ENCODE peak calls at places on chromosome 9, in six cellular contexts. One of them, this sample, is unnamed.

GRCh38 chr9:108484468-108484867 is 371.3 kb downstream of the ACTL7B start:
- DNase-seq in activated CD4-positive, alpha-beta T cell treated with anti-CD3 and anti-CD28 coated beads, Interleukin-2, amount 10 ng/mL, durations not matched to agents 24 days and 14 days: no peak
- DNase-seq in HFF-Myc: no peak
- DNase-seq in dermis microvascular lymphatic vessel endothelial cell: no peak
- DNase-seq in hippocampal formation: no peak
- DNase-seq in brain microvascular endothelial cell: no peak
- DNase-seq in this sample: no peak

GRCh38 chr9:95516221-95516735 is 493 bp downstream of the PTCH1 start:
- DNase-seq in activated CD4-positive, alpha-beta T cell treated with anti-CD3 and anti-CD28 coated beads, Interleukin-2, amount 10 ng/mL, durations not matched to agents 24 days and 14 days: no peak
- DNase-seq in HFF-Myc: no peak
- DNase-seq in dermis microvascular lymphatic vessel endothelial cell: no peak
- DNase-seq in hippocampal formation: no peak
- DNase-seq in brain microvascular endothelial cell: no peak
- DNase-seq in this sample: no peak

GRCh38 chr9:306907-307306 is 92.2 kb downstream of the DOCK8 start:
- DNase-seq in activated CD4-positive, alpha-beta T cell treated with anti-CD3 and anti-CD28 coated beads, Interleukin-2, amount 10 ng/mL, durations not matched to agents 24 days and 14 days: peak; percentile 85
- DNase-seq in HFF-Myc: no peak
- DNase-seq in dermis microvascular lymphatic vessel endothelial cell: no peak
- DNase-seq in hippocampal formation: no peak
- DNase-seq in brain microvascular endothelial cell: no peak
- DNase-seq in this sample: no peak

GRCh38 chr9:3857673-3858072 is 331.9 kb upstream of the RFX3 start:
- DNase-seq in activated CD4-positive, alpha-beta T cell treated with anti-CD3 and anti-CD28 coated beads, Interleukin-2, amount 10 ng/mL, durations not matched to agents 24 days and 14 days: no peak
- DNase-seq in HFF-Myc: peak; percentile 40
- DNase-seq in dermis microvascular lymphatic vessel endothelial cell: no peak
- DNase-seq in hippocampal formation: no peak
- DNase-seq in brain microvascular endothelial cell: no peak
- DNase-seq in this sample: no peak

GRCh38 chr9:136497916-136498695 is 15.3 kb upstream of the SEC16A start:
- DNase-seq in activated CD4-positive, alpha-beta T cell treated with anti-CD3 and anti-CD28 coated beads, Interleukin-2, amount 10 ng/mL, durations not matched to agents 24 days and 14 days: no peak
- DNase-seq in HFF-Myc: no peak
- DNase-seq in dermis microvascular lymphatic vessel endothelial cell: no peak
- DNase-seq in hippocampal formation: no peak
- DNase-seq in brain microvascular endothelial cell: no peak
- DNase-seq in this sample: no peak

GRCh38 chr9:82327641-82328040 is 339.1 kb downstream of the SPATA31D1 start:
- DNase-seq in activated CD4-positive, alpha-beta T cell treated with anti-CD3 and anti-CD28 coated beads, Interleukin-2, amount 10 ng/mL, durations not matched to agents 24 days and 14 days: no peak
- DNase-seq in HFF-Myc: no peak
- DNase-seq in dermis microvascular lymphatic vessel endothelial cell: no peak
- DNase-seq in hippocampal formation: no peak
- DNase-seq in brain microvascular endothelial cell: no peak
- DNase-seq in this sample: no peak

GRCh38 chr9:132408521-132408920 is 1.5 kb upstream of the CFAP77 start:
- DNase-seq in activated CD4-positive, alpha-beta T cell treated with anti-CD3 and anti-CD28 coated beads, Interleukin-2, amount 10 ng/mL, durations not matched to agents 24 days and 14 days: no peak
- DNase-seq in HFF-Myc: no peak
- DNase-seq in dermis microvascular lymphatic vessel endothelial cell: no peak
- DNase-seq in hippocampal formation: no peak
- DNase-seq in brain microvascular endothelial cell: no peak
- DNase-seq in this sample: no peak

GRCh38 chr9:136901516-136902258 is 15.4 kb downstream of the TRAF2 start:
- DNase-seq in activated CD4-positive, alpha-beta T cell treated with anti-CD3 and anti-CD28 coated beads, Interleukin-2, amount 10 ng/mL, durations not matched to agents 24 days and 14 days: peak; percentile 96
- DNase-seq in HFF-Myc: no peak
- DNase-seq in dermis microvascular lymphatic vessel endothelial cell: no peak
- DNase-seq in hippocampal formation: no peak
- DNase-seq in brain microvascular endothelial cell: peak; percentile 12
- DNase-seq in this sample: no peak

GRCh38 chr9:137880160-137880975 is 2.8 kb downstream of the CACNA1B start:
- DNase-seq in activated CD4-positive, alpha-beta T cell treated with anti-CD3 and anti-CD28 coated beads, Interleukin-2, amount 10 ng/mL, durations not matched to agents 24 days and 14 days: no peak
- DNase-seq in HFF-Myc: no peak
- DNase-seq in dermis microvascular lymphatic vessel endothelial cell: no peak
- DNase-seq in hippocampal formation: no peak
- DNase-seq in brain microvascular endothelial cell: no peak
- DNase-seq in this sample: no peak

GRCh38 chr9:136644343-136644592 is 18.4 kb upstream of the EGFL7 start:
- DNase-seq in activated CD4-positive, alpha-beta T cell treated with anti-CD3 and anti-CD28 coated beads, Interleukin-2, amount 10 ng/mL, durations not matched to agents 24 days and 14 days: no peak
- DNase-seq in HFF-Myc: no peak
- DNase-seq in dermis microvascular lymphatic vessel endothelial cell: no peak
- DNase-seq in hippocampal formation: no peak
- DNase-seq in brain microvascular endothelial cell: no peak
- DNase-seq in this sample: no peak

GRCh38 chr9:77909306-77909705 is 122.3 kb downstream of the GNAQ start:
- DNase-seq in activated CD4-positive, alpha-beta T cell treated with anti-CD3 and anti-CD28 coated beads, Interleukin-2, amount 10 ng/mL, durations not matched to agents 24 days and 14 days: peak; percentile 78
- DNase-seq in HFF-Myc: no peak
- DNase-seq in dermis microvascular lymphatic vessel endothelial cell: no peak
- DNase-seq in hippocampal formation: no peak
- DNase-seq in brain microvascular endothelial cell: no peak
- DNase-seq in this sample: no peak